ENCODE peak calls at places on chromosome 20, in eight cellular contexts. O, Q, H, A, V, R, K and I are unnamed samples.

GRCh38 chr20:9581509-9581908 is 67.1 kb downstream of the LAMP5 start:
- DNase-seq in H (no peak), Q (no peak), K (no peak), R (no peak), A (no peak), V (no peak), O (no peak), I (no peak)

GRCh38 chr20:25418779-25419178 is 11.3 kb downstream of the GINS1 start:
- DNase-seq in A (no peak), R (peak), O (no peak), V (no peak), Q (no peak), K (peak), H (no peak), I (no peak)

GRCh38 chr20:48892849-48893352 is 28.6 kb upstream of the ARFGEF2 start:
- DNase-seq in Q (no peak), K (no peak), O (no peak), H (no peak), V (no peak), R (no peak), A (no peak), I (no peak)

GRCh38 chr20:31593221-31594001 is 11.7 kb upstream of the ID1 start:
- DNase-seq in H (peak), V (no peak), K (peak), A (no peak), Q (peak), R (peak), O (no peak), I (peak)

GRCh38 chr20:44137210-44137781 is 49.7 kb downstream of the JPH2 start:
- DNase-seq in H (no peak), R (peak), V (no peak), K (peak), Q (peak), A (peak), O (no peak), I (peak)

GRCh38 chr20:667351-668034 is 8.1 kb downstream of the SCRT2 start:
- DNase-seq in O (peak), K (peak), H (no peak), A (no peak), R (peak), V (peak), Q (peak), I (no peak)

GRCh38 chr20:63344151-63344470 is 17.0 kb downstream of the CHRNA4 start:
- DNase-seq in Q (no peak), A (no peak), H (no peak), R (no peak), K (no peak), O (no peak), V (no peak), I (no peak)

GRCh38 chr20:61660559-61660958 is 405.1 kb downstream of the TAF4 start:
- DNase-seq in H (no peak), K (no peak), Q (no peak), A (no peak), O (no peak), V (no peak), R (no peak), I (no peak)

GRCh38 chr20:1391640-1392442 is 1.0 kb downstream of the FKBP1A start:
- DNase-seq in K (peak), A (no peak), Q (peak), R (peak), H (peak), V (no peak), O (no peak), I (no peak)

GRCh38 chr20:34074101-34074760 is 37.8 kb downstream of the EIF2S2 start:
- DNase-seq in A (no peak), R (no peak), H (no peak), K (peak), O (no peak), Q (no peak), V (no peak), I (no peak)

GRCh38 chr20:24676978-24677370 is 207.5 kb downstream of the SYNDIG1 start:
- DNase-seq in A (no peak), Q (no peak), O (no peak), K (no peak), H (peak), V (no peak), R (no peak), I (no peak)

GRCh38 chr20:17931513-17931912 is 37.1 kb downstream of the SNX5 start:
- DNase-seq in Q (no peak), R (no peak), V (no peak), A (no peak), O (no peak), K (no peak), H (no peak), I (no peak)

GRCh38 chr20:33689973-33690372 is 3.8 kb upstream of the E2F1 start:
- DNase-seq in K (peak), Q (no peak), A (no peak), O (no peak), V (peak), H (no peak), R (peak), I (no peak)

GRCh38 chr20:50611128-50611810 is 80.1 kb downstream of the RIPOR3 start:
- DNase-seq in R (peak), V (no peak), O (no peak), Q (no peak), H (peak), K (peak), A (no peak), I (no peak)

GRCh38 chr20:60242836-60243520 is 284.8 kb downstream of the CDH26 start:
- DNase-seq in Q (no peak), V (no peak), A (no peak), H (no peak), K (peak), R (peak), O (no peak), I (peak)

GRCh38 chr20:3407426-3408250 is at the start of gene DNAAF9:
- DNase-seq in H (peak), Q (peak), R (peak), O (peak), A (peak), V (peak), K (peak), I (peak)

GRCh38 chr20:57435498-57436222 is 44.5 kb downstream of the RBM38 start:
- DNase-seq in H (peak), V (peak), Q (peak), A (no peak), K (no peak), O (peak), R (peak), I (no peak)

GRCh38 chr20:47360489-47361267 is 4.2 kb upstream of the ZMYND8 start:
- DNase-seq in Q (peak), R (peak), K (peak), H (peak), A (peak), O (peak), V (no peak), I (peak)

GRCh38 chr20:44241796-44242195 is 5.3 kb upstream of the GDAP1L1 start:
- DNase-seq in Q (no peak), A (no peak), R (no peak), V (no peak), O (no peak), H (no peak), K (no peak), I (no peak)

GRCh38 chr20:1776608-1777475 is 118.4 kb upstream of the SIRPA start:
- DNase-seq in K (peak), V (peak), A (peak), O (peak), Q (peak), H (no peak), R (peak), I (peak)

GRCh38 chr20:11229772-11230171 is 556.0 kb upstream of the JAG1 start:
- DNase-seq in H (no peak), Q (no peak), R (peak), A (peak), O (no peak), K (peak), V (no peak), I (peak)

GRCh38 chr20:22836211-22836610 is 198.9 kb upstream of the SSTR4 start:
- DNase-seq in K (peak), O (no peak), H (no peak), R (no peak), V (no peak), A (peak), Q (no peak), I (no peak)

GRCh38 chr20:62350098-62350628 is 16.9 kb downstream of the LAMA5 start:
- DNase-seq in Q (no peak), K (no peak), V (no peak), A (no peak), O (no peak), H (no peak), R (peak), I (no peak)